ENCODE peak calls at places on chromosome 11, in four cellular contexts. J is GM12891, E is H1, A is K562. H is an unnamed sample.

GRCh38 chr11:12771875-12772274 is 97.7 kb downstream of the TEAD1 start:
- DNase-seq in A (no peak), J (no peak), E (no peak), H (no peak)

GRCh38 chr11:58923300-58923788 is 15.9 kb upstream of the GLYATL1 start:
- DNase-seq in E (peak), A (peak), J (no peak), H (no peak)

GRCh38 chr11:15920856-15921629 is 435.3 kb downstream of the SOX6 start:
- DNase-seq in A (no peak), E (no peak), J (no peak), H (no peak)

GRCh38 chr11:2207773-2208621 is 36.4 kb upstream of the TH start:
- DNase-seq in J (no peak), E (peak), A (no peak), H (no peak)

GRCh38 chr11:125315088-125315740 is 150.7 kb downstream of the PKNOX2 start:
- DNase-seq in J (no peak), A (no peak), E (no peak), H (no peak)

GRCh38 chr11:78684377-78684776 is 109.7 kb upstream of the NARS2 start:
- DNase-seq in E (no peak), J (no peak), A (no peak), H (no peak)

GRCh38 chr11:76861490-76861953 is 804 bp downstream of the ACER3 start:
- DNase-seq in E (peak), A (peak), J (no peak), H (no peak)

GRCh38 chr11:32267679-32268187 is 167.6 kb downstream of the WT1 start:
- DNase-seq in A (no peak), E (no peak), J (no peak), H (no peak)

GRCh38 chr11:44623716-44624491 is 58.4 kb downstream of the CD82 start:
- DNase-seq in J (no peak), E (peak), A (no peak), H (peak)

GRCh38 chr11:10294289-10294953 is 402 bp upstream of the SBF2 start:
- DNase-seq in J (no peak), A (no peak), E (peak), H (no peak)

GRCh38 chr11:17073370-17074027 is 4.0 kb downstream of the RPS13 start:
- DNase-seq in E (no peak), A (no peak), J (no peak), H (no peak)

GRCh38 chr11:107017433-107018227 is 646 bp downstream of the GUCY1A2 start:
- DNase-seq in E (peak), A (peak), J (peak), H (peak)

GRCh38 chr11:74639533-74639932 is 47.2 kb downstream of the POLD3 start:
- DNase-seq in A (peak), J (no peak), E (no peak), H (no peak)

GRCh38 chr11:8225589-8226036 is 38.1 kb downstream of the LMO1 start:
- DNase-seq in A (peak), E (peak), J (peak), H (peak)

GRCh38 chr11:61966673-61967176 is 709 bp downstream of the FTH1 start:
- DNase-seq in A (peak), E (no peak), J (no peak), H (no peak)

GRCh38 chr11:61861634-61862033 is 29.7 kb downstream of the FADS3 start:
- DNase-seq in A (no peak), E (no peak), J (no peak), H (no peak)

GRCh38 chr11:43639920-43640319 is 40.6 kb upstream of the HSD17B12 start:
- DNase-seq in E (no peak), J (no peak), A (no peak), H (no peak)

GRCh38 chr11:1400168-1401000 is 10.7 kb downstream of the BRSK2 start:
- DNase-seq in E (no peak), A (no peak), J (no peak), H (no peak)

GRCh38 chr11:1384206-1384965 is 5.3 kb upstream of the BRSK2 start:
- DNase-seq in A (no peak), J (no peak), E (no peak), H (no peak)

GRCh38 chr11:1845571-1846452 is 7.0 kb downstream of the TNNI2 start:
- DNase-seq in J (no peak), E (no peak), A (no peak), H (no peak)

GRCh38 chr11:2128102-2128511 is 11.1 kb downstream of the IGF2 start:
- DNase-seq in E (no peak), J (no peak), A (no peak), H (no peak)

GRCh38 chr11:9922806-9923205 is 258.9 kb downstream of the SWAP70 start:
- DNase-seq in J (no peak), E (peak), A (no peak), H (no peak)

DNA sequence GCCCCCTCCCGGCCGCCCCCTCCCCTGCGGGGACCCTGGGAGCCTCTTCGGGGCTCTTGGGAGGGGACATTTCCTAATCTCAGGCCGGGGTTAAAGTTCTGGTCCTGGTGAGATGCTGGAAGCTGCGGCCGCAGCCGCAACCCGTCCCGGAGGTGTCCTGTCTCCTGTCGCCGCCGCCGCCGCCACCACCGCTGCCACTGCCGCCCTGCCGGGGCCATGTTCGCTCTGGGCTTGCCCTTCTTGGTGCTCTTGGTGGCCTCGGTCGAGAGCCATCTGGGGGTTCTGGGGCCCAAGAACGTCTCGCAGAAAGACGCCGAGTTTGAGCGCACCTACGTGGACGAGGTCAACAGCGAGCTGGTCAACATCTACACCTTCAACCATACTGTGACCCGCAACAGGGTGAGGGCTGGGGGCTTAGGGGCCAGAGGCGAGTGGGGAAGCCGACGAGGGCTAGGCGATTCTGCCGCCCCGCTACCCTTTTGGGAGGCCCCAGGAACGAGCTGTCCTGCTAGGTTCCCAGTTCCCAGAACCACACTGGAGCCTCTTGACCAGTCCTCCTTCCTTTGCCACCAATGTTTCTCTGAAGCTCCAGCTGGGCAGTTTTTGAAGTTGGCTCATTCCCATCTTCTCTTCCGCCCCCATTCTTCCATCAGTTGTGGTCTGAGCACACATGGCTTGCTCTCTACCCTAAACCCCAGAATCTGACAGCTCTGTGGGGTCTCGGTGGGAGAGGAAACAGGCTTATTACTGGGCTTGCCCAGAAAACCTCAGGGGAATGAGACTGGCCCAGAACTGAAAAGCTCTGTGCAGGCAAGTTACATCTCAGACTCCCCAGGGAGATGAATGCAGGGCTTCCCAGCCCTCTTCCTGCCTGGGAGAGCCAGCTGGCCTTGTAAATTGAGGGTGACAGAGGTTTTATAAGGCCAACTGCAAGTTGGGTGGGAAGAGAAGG is 781 bp downstream of the SIDT2 start:
- DNase-seq in A (peak), J (no peak), E (no peak), H (no peak)
- TF ChIP-seq TAF1 in A (no peak), J (no peak), E (no peak), H (no peak)

GRCh38 chr11:66693356-66694055 is 15.8 kb upstream of the RBM4B start:
- DNase-seq in A (no peak), J (no peak), E (no peak), H (no peak)

GRCh38 chr11:66696186-66696585 is 18.5 kb upstream of the RBM4B start:
- DNase-seq in E (no peak), J (no peak), A (no peak), H (no peak)

GRCh38 chr11:66694056-66694410 is 16.3 kb upstream of the RBM4B start:
- DNase-seq in E (no peak), J (no peak), A (no peak), H (no peak)

GRCh38 chr11:66692871-66693331 is 15.2 kb upstream of the RBM4B start:
- DNase-seq in J (no peak), E (no peak), A (no peak), H (no peak)

DNA sequence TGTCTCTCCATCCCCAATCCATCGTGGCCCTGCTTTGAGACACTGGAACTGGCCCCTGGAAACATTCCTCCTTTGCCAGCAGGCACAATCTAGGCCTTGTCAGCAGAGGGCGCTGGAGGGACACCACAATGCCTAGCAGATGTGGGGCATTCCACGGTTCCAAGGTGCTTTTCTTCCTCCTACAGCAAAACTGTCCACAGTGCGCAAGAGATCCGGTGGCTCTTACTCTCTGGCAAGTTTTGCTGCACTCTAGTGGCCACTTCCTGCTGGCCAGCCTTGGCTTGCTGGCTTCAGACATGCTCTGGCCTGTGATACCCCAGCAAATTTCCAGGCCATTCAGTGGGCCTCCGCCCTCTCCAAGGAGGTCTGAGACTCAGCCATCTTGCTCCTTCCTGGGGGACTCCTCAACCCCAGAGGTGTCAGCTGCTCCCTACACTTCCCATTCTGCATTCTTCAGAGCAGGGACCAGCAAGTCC is 17.1 kb upstream of the RBM4B start:
- DNase-seq in J (peak), A (peak), E (peak), H (peak)
- TF ChIP-seq POLR2AphosphoS5 in J (no peak), A (no peak), E (no peak), H (no peak)

DNA sequence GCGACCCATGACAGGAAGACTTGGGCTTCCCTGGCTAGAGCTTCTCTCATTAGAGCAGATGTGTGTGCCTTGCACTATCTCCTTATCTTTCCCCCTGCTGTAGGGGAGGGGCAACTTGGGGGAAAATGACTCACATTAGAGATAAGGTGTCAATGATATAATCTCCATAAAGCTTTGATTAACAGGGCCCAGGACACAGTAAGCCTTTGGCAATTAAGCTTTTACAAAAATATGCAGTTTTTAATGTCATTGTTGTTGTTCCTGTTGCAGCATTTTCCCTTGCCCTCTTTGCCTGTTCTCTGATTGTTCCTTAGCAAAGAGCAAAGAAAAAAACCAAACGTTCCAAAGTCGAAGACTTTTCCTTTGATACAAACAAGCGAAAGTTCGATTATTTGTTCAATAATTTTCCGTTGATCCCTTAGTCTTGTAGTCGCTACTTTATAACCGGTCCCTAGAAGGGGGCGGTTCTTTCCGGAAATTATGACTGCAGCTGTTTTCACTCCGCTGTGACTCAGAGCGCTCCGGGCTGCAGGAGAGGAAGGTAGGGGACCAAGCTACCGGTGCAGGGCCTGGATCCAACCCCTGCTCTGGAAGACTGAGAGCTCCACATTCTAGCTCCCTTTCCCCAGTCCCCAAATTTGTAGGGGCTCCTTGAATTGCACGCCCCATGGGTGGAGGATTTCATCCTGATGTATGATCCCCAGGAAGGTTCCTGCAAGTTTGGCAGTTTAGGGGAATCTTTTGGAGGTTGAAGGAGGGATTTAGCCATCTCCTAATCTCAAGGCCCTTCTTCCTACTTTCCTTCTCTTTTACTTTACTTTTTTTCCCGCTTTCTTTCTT is at the start of gene VWA5A:
- DNase-seq in A (peak), E (peak), J (peak), H (peak)
- TF ChIP-seq POLR2A in A (peak), E (peak), J (peak), H (no peak)

GRCh38 chr11:126452256-126452655 is 96.8 kb downstream of the ST3GAL4 start:
- DNase-seq in E (no peak), J (no peak), A (no peak), H (no peak)
- TF ChIP-seq TAF1 in E (no peak), J (no peak), A (no peak), H (no peak)

GRCh38 chr11:67119577-67120391 is 721 bp downstream of the KDM2A start:
- DNase-seq in A (peak), J (no peak), E (peak), H (no peak)

GRCh38 chr11:67118059-67118766 is 850 bp upstream of the KDM2A start:
- DNase-seq in J (peak), A (no peak), E (peak), H (peak)

GRCh38 chr11:67117667-67118058 is 1.4 kb upstream of the KDM2A start:
- DNase-seq in J (no peak), E (peak), A (no peak), H (no peak)

GRCh38 chr11:67120456-67120855 is 1.4 kb downstream of the KDM2A start:
- DNase-seq in E (no peak), A (peak), J (no peak), H (no peak)

GRCh38 chr11:67118801-67119576 is at the start of gene KDM2A:
- DNase-seq in E (peak), A (peak), J (peak), H (peak)
- TF ChIP-seq POLR2AphosphoS5 in E (peak), A (peak), J (no peak), H (no peak)

GRCh38 chr11:69443138-69443967 is 38.1 kb upstream of the LINC01488 start:
- DNase-seq in A (peak), J (peak), E (peak), H (peak)
- TF ChIP-seq POLR2A in A (peak), J (peak), E (no peak), H (peak)

GRCh38 chr11:85483861-85484260 is 143.3 kb downstream of the DLG2 start:
- DNase-seq in E (no peak), A (no peak), J (no peak), H (no peak)
- TF ChIP-seq TAF1 in E (no peak), A (no peak), J (no peak), H (no peak)

H was measured in GM12892.